ENCODE peak calls at places on chromosomes 3 and 15, in six cellular contexts. L, V, I, W, O and N are unnamed samples.

GRCh38 chr3:73556520-73557371 is 68.0 kb downstream of the PDZRN3 start:
- DNase-seq in L (no peak), V (peak; percentile 58), I (no peak), W (no peak), O (no peak), N (no peak)

GRCh38 chr3:173617490-173617889 is 219.9 kb downstream of the NLGN1 start:
- DNase-seq in L (no peak), V (no peak), I (no peak), W (no peak), O (peak; percentile 72), N (no peak)

GRCh38 chr3:157248590-157249425 is 88.9 kb upstream of the CCNL1 start:
- DNase-seq in L (peak; percentile 82), V (no peak), I (peak; percentile 79), W (peak; percentile 73), O (peak; percentile 34), N (no peak)

GRCh38 chr3:12695112-12695511 is 31.2 kb upstream of the RAF1 start:
- DNase-seq in L (no peak), V (no peak), I (no peak), W (no peak), O (no peak), N (no peak)

GRCh38 chr3:182732232-182733015 is 60.9 kb upstream of the ATP11B start:
- DNase-seq in L (no peak), V (no peak), I (no peak), W (no peak), O (no peak), N (no peak)

GRCh38 chr3:87958289-87958688 is 100.5 kb downstream of the CGGBP1 start:
- DNase-seq in L (no peak), V (no peak), I (no peak), W (no peak), O (no peak), N (no peak)

GRCh38 chr15:41661078-41661528 is 898 bp downstream of the MGA start:
- DNase-seq in L (no peak), V (no peak), I (no peak), W (no peak), O (no peak), N (no peak)

GRCh38 chr3:152609891-152610290 is 225.0 kb upstream of the P2RY1 start:
- DNase-seq in L (no peak), V (no peak), I (no peak), W (no peak), O (no peak), N (no peak)

GRCh38 chr15:69896606-69897005 is 201.1 kb downstream of the TLE3 start:
- DNase-seq in L (no peak), V (no peak), I (no peak), W (no peak), O (no peak), N (no peak)

GRCh38 chr15:68599560-68600071 is 20.8 kb downstream of the CORO2B start:
- DNase-seq in L (peak; percentile 84), V (peak; percentile 46), I (no peak), W (no peak), O (no peak), N (no peak)

GRCh38 chr3:187085021-187085666 is 54.2 kb downstream of the RPL39L start:
- DNase-seq in L (no peak), V (no peak), I (no peak), W (no peak), O (no peak), N (no peak)

GRCh38 chr3:11539677-11540076 is 104.0 kb downstream of the VGLL4 start:
- DNase-seq in L (no peak), V (no peak), I (no peak), W (no peak), O (no peak), N (no peak)

GRCh38 chr3:107271787-107272387 is 105.4 kb upstream of the CCDC54 start:
- DNase-seq in L (peak; percentile 26), V (no peak), I (peak; percentile 19), W (peak; percentile 14), O (no peak), N (no peak)

GRCh38 chr15:41263891-41264351 is 32.9 kb downstream of the CHP1 start:
- DNase-seq in L (no peak), V (no peak), I (no peak), W (no peak), O (no peak), N (no peak)

GRCh38 chr15:88090406-88091085 is 166.0 kb downstream of the NTRK3 start:
- DNase-seq in L (no peak), V (no peak), I (no peak), W (no peak), O (no peak), N (peak; percentile 64)

GRCh38 chr15:85780586-85780985 is 14.1 kb downstream of the KLHL25 start:
- DNase-seq in L (no peak), V (no peak), I (no peak), W (no peak), O (no peak), N (no peak)

GRCh38 chr3:77799280-77799679 is 759.4 kb downstream of the ROBO2 start:
- DNase-seq in L (no peak), V (no peak), I (no peak), W (no peak), O (no peak), N (no peak)

GRCh38 chr15:56242576-56243116 is 1.0 kb downstream of the RFX7 start:
- DNase-seq in L (no peak), V (no peak), I (no peak), W (no peak), O (no peak), N (no peak)

GRCh38 chr3:76044601-76045600 is 259.6 kb upstream of the ZNF717 start:
- DNase-seq in L (no peak), V (no peak), I (peak; percentile 59), W (no peak), O (no peak), N (no peak)

GRCh38 chr3:62139957-62140356 is 233.4 kb downstream of the FEZF2 start:
- DNase-seq in L (peak; percentile 29), V (no peak), I (no peak), W (no peak), O (no peak), N (no peak)

GRCh38 chr3:66080167-66080566 is 41.4 kb upstream of the MAGI1 start:
- DNase-seq in L (no peak), V (no peak), I (no peak), W (no peak), O (no peak), N (no peak)

GRCh38 chr3:16471897-16472296 is 41.6 kb downstream of the RFTN1 start:
- DNase-seq in L (no peak), V (no peak), I (no peak), W (no peak), O (no peak), N (no peak)

GRCh38 chr3:16472593-16472992 is 40.9 kb downstream of the RFTN1 start:
- DNase-seq in L (no peak), V (peak; percentile 59), I (no peak), W (no peak), O (peak; percentile 48), N (no peak)

GRCh38 chr3:16468114-16469098 is 45.1 kb downstream of the RFTN1 start:
- DNase-seq in L (no peak), V (no peak), I (no peak), W (no peak), O (peak; percentile 43), N (peak; percentile 45)

GRCh38 chr3:16467368-16467767 is 46.1 kb downstream of the RFTN1 start:
- DNase-seq in L (no peak), V (no peak), I (no peak), W (no peak), O (no peak), N (no peak)

DNA sequence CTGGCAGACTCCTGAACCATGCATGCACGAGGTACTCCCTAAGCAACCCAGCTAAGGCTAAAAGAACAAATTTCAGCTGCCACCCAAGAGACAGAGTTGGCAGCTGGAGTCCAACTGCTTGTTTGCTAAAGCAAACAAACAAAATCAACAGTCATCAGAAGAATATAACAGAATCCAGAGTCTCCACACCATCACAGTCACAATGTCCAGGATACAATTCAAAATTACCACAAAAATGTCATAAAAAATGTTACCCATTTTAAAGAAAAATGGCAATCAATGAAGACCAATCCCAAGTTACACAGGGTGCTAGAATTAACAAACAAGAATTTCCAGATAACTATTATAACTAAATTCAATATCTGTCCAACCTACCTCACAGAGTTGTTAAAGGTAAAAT is 42.9 kb downstream of the RFTN1 start:
- DNase-seq in L (no peak), V (no peak), I (no peak), W (no peak), O (no peak), N (no peak)
- H3K4me3 ChIP-seq in L (no peak overlapping the region), V (no peak overlapping the region), I (no peak overlapping the region), W (no peak overlapping the region), O (no peak overlapping the region), N (no peak overlapping the region)

DNA sequence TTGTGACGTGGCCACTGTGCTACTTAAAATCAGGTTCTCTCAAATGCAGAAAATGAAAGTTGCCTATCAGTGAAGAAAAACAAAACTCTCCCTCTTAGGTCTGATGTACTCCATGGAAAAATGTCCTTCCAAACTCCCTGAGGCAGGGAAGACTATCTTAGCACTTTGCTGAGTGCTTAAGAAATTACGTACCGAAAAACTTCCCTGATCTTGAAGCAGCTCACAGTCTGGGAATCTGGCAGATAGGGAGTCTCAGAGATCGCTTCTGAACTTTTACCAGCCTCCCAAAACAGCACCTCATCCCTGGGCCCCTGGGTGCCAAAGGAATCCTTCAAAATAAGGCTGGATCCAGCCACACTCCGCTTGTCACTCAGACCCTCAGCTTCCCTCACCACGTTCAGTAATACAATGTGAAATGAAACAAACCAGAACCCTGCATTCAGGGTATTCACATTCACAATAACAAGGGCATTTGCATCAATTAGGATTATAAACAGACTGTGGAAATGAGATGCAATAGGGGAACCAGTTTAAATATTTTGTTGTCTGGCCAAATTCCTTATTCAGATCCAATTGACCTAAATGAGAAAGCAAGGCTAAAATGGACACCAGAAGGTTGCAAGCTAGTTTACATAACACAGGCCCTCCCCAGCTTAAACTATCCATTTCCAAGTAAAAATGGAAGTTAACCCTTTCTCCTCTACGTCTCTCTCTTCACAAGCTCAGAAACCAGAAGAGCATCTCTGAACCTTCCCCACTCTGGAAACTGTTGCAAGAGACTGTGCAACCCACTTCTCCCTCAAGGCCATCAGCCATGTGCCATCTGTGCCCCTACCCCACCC is 20.9 kb downstream of the OSBPL10 start:
- DNase-seq in L (no peak), V (no peak), I (no peak), W (no peak), O (no peak), N (no peak)
- H3K4me3 ChIP-seq in L (peak overlapping the region; percentile 22), V (peak overlapping the region; percentile 28), I (peak overlapping the region; percentile 25), W (peak overlapping the region; percentile 15), O (peak overlapping the region; percentile 45), N (peak overlapping the region; percentile 36)

GRCh38 chr3:13833506-13834257 is 46.2 kb downstream of the WNT7A start:
- DNase-seq in L (no peak), V (no peak), I (no peak), W (no peak), O (no peak), N (no peak)

GRCh38 chr3:13834258-13835035 is 45.4 kb downstream of the WNT7A start:
- DNase-seq in L (no peak), V (peak; percentile 19), I (no peak), W (no peak), O (no peak), N (no peak)

GRCh38 chr3:13829311-13829710 is 50.6 kb downstream of the WNT7A start:
- DNase-seq in L (no peak), V (peak; percentile 21), I (no peak), W (no peak), O (no peak), N (no peak)

GRCh38 chr3:13831386-13831996 is 48.4 kb downstream of the WNT7A start:
- DNase-seq in L (no peak), V (peak; percentile 34), I (no peak), W (no peak), O (no peak), N (no peak)

GRCh38 chr3:13832130-13832529 is 47.7 kb downstream of the WNT7A start:
- DNase-seq in L (no peak), V (no peak), I (no peak), W (no peak), O (no peak), N (no peak)
- H3K4me3 ChIP-seq in L (no peak overlapping the region), V (no peak overlapping the region), I (no peak overlapping the region), W (no peak overlapping the region), O (no peak overlapping the region), N (no peak overlapping the region)

GRCh38 chr15:52112203-52112750 is 298 bp downstream of the BCL2L10 start:
- DNase-seq in L (no peak), V (no peak), I (no peak), W (no peak), O (no peak), N (no peak)
- H3K4me3 ChIP-seq in L (peak overlapping the region; percentile 33), V (peak overlapping the region; percentile 48), I (peak overlapping the region; percentile 30), W (peak overlapping the region; percentile 36), O (peak overlapping the region; percentile 41), N (peak overlapping the region; percentile 33)